ENCODE peak calls at places on chromosome 3, in eight cellular contexts. D, Q, C, F, A, O, P and I are unnamed samples.

GRCh38 chr3:36957862-36958686 is 13.2 kb upstream of the TRANK1 start:
- DNase-seq in O (peak; percentile 45), P (no peak), Q (no peak), D (no peak), F (no peak), C (peak; percentile 93), A (no peak), I (no peak)

GRCh38 chr3:80688814-80689213 is 921.0 kb upstream of the ROBO1 start:
- DNase-seq in Q (no peak), A (no peak), F (no peak), C (no peak), P (no peak), D (no peak), O (peak; percentile 69), I (peak; percentile 42)

GRCh38 chr3:25663324-25664065 is 1.2 kb downstream of the TOP2B start:
- DNase-seq in P (no peak), A (no peak), O (peak; percentile 49), C (peak; percentile 24), F (peak; percentile 8), Q (no peak), D (peak; percentile 53), I (peak; percentile 44)

GRCh38 chr3:23202921-23203650 is at the start of gene UBE2E2:
- DNase-seq in P (peak; percentile 90), O (peak; percentile 91), A (peak; percentile 90), D (peak; percentile 26), C (peak; percentile 66), F (no peak), Q (peak; percentile 95), I (peak; percentile 68)

GRCh38 chr3:106399208-106399607 is 530.4 kb upstream of the CBLB start:
- DNase-seq in F (no peak), P (no peak), O (peak; percentile 44), C (peak; percentile 36), A (no peak), Q (no peak), D (no peak), I (no peak)

GRCh38 chr3:45488581-45488980 is 100.2 kb downstream of the LARS2 start:
- DNase-seq in D (no peak), O (no peak), C (no peak), A (no peak), P (no peak), F (no peak), Q (no peak), I (no peak)

GRCh38 chr3:11091088-11091590 is 63.2 kb upstream of the HRH1 start:
- DNase-seq in C (peak; percentile 39), F (no peak), O (no peak), D (no peak), Q (peak; percentile 62), P (no peak), A (no peak), I (no peak)

GRCh38 chr3:197802505-197803459 is 11.7 kb downstream of the LRCH3 start:
- DNase-seq in F (no peak), Q (no peak), A (no peak), O (no peak), P (no peak), D (peak; percentile 6), C (no peak), I (no peak)

GRCh38 chr3:154131850-154132249 is 10.7 kb downstream of the ARHGEF26 start:
- DNase-seq in Q (no peak), A (no peak), P (no peak), C (no peak), D (no peak), F (no peak), O (no peak), I (no peak)
- H3K4me1 ChIP-seq in Q (no peaks in the 10 kb centered on the region), A (no peaks in the 10 kb centered on the region), P (no peaks in the 10 kb centered on the region), C (no peaks in the 10 kb centered on the region), D (no peaks in the 10 kb centered on the region), F (no peaks in the 10 kb centered on the region), O (peaks cover 24% of the 10 kb centered on the region), I (peaks cover 9% of the 10 kb centered on the region)

DNA sequence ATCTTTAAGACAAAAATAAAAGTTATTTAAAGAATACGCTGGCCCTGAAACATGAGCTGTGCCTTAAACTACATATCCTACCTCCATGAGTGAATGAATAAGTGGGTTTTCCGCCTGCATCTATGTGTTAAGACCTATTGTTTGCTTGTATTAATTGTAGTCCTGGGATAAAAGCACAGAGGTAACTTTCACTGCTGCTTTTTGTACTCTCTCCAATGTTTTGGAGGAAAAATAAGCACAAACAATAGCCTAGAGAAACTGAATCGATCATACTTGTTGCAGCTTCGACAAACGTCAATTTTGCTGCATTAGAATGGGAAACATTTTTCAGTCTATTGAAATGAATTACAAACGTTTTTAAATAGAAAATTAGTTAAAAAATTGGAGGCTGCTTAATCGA is 1.3 kb upstream of the CTNNB1 start:
- DNase-seq in P (no peak), A (no peak), F (no peak), Q (no peak), O (no peak), C (no peak), D (no peak), I (no peak)
- H3K4me3 ChIP-seq in P (peak overlapping the region; percentile 78), A (no peak overlapping the region), F (no peak overlapping the region), Q (no peak overlapping the region), O (peak overlapping the region; percentile 93), C (no peak overlapping the region), D (no peak overlapping the region), I (no peak overlapping the region)

DNA sequence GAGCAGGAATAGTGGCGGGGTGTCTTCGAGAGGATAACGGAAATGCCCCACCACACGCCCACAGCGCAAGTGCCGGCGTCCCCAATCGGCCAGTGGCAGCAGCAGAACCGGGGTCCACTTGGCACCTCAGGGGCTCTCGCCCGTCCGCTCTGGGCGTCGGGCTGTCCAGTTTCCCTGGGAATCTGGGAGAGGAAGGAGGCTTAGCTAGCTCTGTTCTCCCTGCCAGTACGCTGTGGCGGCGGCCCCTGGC is 53.7 kb downstream of the CCDC54 start:
- DNase-seq in F (no peak), O (no peak), A (no peak), P (no peak), Q (no peak), C (peak; percentile 1), D (peak; percentile 37), I (no peak)
- H3K4me1 ChIP-seq in F (peaks cover 5% of the 10 kb centered on the region), O (peaks cover 20% of the 10 kb centered on the region), A (peaks cover 24% of the 10 kb centered on the region), P (peaks cover 6% of the 10 kb centered on the region), Q (peaks cover 15% of the 10 kb centered on the region), C (no peaks in the 10 kb centered on the region), D (peaks cover 18% of the 10 kb centered on the region), I (peaks cover 22% of the 10 kb centered on the region)

GRCh38 chr3:193960485-193961172 is 175.3 kb upstream of the HES1 start:
- DNase-seq in Q (no peak), A (no peak), O (no peak), D (no peak), P (no peak), C (no peak), F (no peak), I (no peak)

GRCh38 chr3:193962986-193963683 is 172.8 kb upstream of the HES1 start:
- DNase-seq in P (no peak), A (no peak), F (no peak), O (no peak), C (no peak), D (no peak), Q (no peak), I (no peak)

GRCh38 chr3:193959861-193960260 is 176.1 kb upstream of the HES1 start:
- DNase-seq in O (no peak), F (no peak), Q (no peak), P (no peak), D (no peak), C (no peak), A (no peak), I (no peak)

GRCh38 chr3:193964517-193964880 is 171.4 kb upstream of the HES1 start:
- DNase-seq in C (no peak), O (no peak), F (no peak), D (no peak), P (no peak), A (no peak), Q (no peak), I (no peak)

DNA sequence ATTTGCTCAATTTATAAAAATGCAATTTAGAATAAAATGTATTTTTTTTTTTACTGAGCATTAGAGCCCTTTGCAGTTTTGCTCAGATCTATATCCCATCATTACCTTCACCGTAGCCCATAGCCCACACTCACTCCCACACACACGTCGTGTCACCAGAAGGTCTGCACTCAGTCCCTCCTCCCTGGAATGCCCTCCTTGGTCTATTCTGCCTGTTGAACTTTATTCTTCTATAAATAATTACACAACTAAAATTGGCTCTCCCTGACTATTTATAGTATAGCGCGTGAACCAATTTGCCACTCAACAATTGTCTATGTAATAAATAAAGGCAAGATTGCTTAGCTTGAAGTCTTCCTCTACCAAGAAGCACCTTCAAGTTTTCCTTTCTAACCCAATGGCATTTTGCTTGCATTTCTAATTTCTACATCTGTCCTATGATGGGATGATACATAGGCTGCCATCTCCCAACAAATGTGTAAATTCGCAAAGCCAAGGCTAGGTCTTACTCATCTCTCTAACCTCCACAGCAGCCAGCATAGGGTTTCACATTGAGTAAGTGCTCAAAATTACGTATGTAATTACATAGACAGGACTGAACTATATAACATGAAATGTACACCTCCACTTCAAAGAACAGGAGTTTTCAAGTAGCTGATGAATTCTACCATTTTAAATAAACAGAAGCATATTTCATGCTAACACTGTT is 172.0 kb upstream of the HES1 start:
- DNase-seq in P (no peak), C (no peak), O (no peak), D (no peak), F (no peak), Q (no peak), A (no peak), I (no peak)
- H3K4me3 ChIP-seq in P (no peak overlapping the region), C (no peak overlapping the region), O (no peak overlapping the region), D (no peak overlapping the region), F (no peak overlapping the region), Q (no peak overlapping the region), A (no peak overlapping the region), I (no peak overlapping the region)

DNA sequence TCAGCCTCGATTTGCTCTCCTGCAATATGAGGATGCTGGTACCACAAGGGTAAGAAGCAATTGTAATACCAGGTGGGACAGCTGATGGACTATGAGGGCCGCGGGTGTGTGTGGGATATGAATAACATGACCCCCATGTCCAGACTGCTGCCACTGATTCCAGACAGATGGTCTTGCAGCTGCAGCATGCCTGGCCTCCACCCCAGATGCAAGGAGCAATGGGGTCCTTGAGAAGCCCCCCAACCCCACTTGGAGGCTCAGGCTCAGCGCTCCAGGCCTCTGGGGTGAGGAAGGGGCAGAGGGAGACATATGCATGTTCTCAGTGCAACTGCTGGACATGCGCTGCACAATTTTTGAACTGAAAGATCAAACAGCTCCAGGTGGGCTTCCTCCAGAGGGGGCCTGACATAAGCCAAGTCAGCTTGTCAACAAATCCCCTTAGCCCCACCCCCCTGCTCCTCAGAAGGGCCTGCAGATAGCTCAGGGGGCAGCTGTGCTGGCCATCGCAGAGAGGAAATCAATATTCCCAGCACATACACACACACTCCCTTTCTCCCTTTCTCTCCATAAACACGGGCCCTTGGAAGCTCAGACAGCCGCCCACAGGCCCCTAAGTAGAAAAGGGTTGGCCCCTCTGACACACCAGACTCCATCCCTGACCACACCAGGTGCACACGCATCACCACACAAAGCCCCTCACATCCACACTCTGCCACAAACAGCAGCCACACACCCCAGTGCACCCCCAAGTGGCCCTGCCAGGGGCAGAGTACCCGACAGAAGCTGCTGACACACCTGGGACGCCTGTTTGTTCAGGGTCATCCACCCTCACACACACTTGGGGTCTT is 107.0 kb downstream of the IQSEC1 start:
- DNase-seq in P (no peak), F (no peak), D (no peak), C (no peak), O (no peak), Q (no peak), A (peak; percentile 61), I (no peak)
- H3K4me1 ChIP-seq in P (peaks cover 51% of the 10 kb centered on the region), F (peaks cover 8% of the 10 kb centered on the region), D (peaks cover 84% of the 10 kb centered on the region), C (peaks cover 22% of the 10 kb centered on the region), O (peaks cover 28% of the 10 kb centered on the region), Q (peaks cover 59% of the 10 kb centered on the region), A (peaks cover 74% of the 10 kb centered on the region), I (peaks cover 10% of the 10 kb centered on the region)